ENCODE peak calls at places on chromosomes 13 and 19, in six cellular contexts. C is GM12892, Q is K562, G is H1, X is GM12878, M is HepG2. K is an unnamed sample.

GRCh38 chr13:25973576-25973975 is 78.2 kb downstream of the SHISA2 start:
- DNase-seq in C (no peak), G (no peak), X (no peak), Q (no peak), M (no peak), K (no peak)

GRCh38 chr13:36343766-36344165 is 2.4 kb downstream of the SPART start:
- DNase-seq in G (no peak), M (no peak), C (no peak), X (no peak), Q (peak), K (no peak)

GRCh38 chr19:2775556-2776430 is 7.3 kb downstream of the SGTA start:
- DNase-seq in Q (peak), X (no peak), G (no peak), M (peak), C (no peak), K (peak)

GRCh38 chr13:57992416-57992815 is 360.9 kb downstream of the PCDH17 start:
- DNase-seq in M (no peak), G (no peak), Q (no peak), X (no peak), C (no peak), K (no peak)

GRCh38 chr19:11378319-11379189 is 4.1 kb downstream of the SWSAP1 start:
- DNase-seq in X (no peak), Q (peak), M (peak), G (peak), C (no peak), K (no peak)

GRCh38 chr19:33214621-33215020 is 11.0 kb downstream of the SLC7A10 start:
- DNase-seq in M (peak), Q (peak), C (no peak), G (no peak), X (no peak), K (no peak)

GRCh38 chr13:45554604-45555109 is 60.9 kb downstream of the ERICH6B start:
- DNase-seq in M (no peak), Q (no peak), C (no peak), X (no peak), G (no peak), K (no peak)

GRCh38 chr13:50437252-50437651 is 406.2 kb downstream of the DLEU7 start:
- DNase-seq in G (no peak), X (no peak), M (no peak), Q (no peak), C (no peak), K (no peak)

GRCh38 chr19:37778613-37779138 is 710 bp downstream of the ZNF573 start:
- DNase-seq in G (no peak), Q (peak), M (peak), X (no peak), C (no peak), K (no peak)

GRCh38 chr19:38869160-38869835 is 8.8 kb downstream of the RINL start:
- DNase-seq in C (no peak), X (no peak), M (no peak), Q (no peak), G (peak), K (no peak)

GRCh38 chr19:751501-752341 is 809 bp downstream of the MISP start:
- DNase-seq in G (no peak), M (peak), X (no peak), Q (peak), C (no peak), K (no peak)

GRCh38 chr13:60584976-60585375 is 188.0 kb downstream of the TDRD3 start:
- DNase-seq in C (no peak), G (peak), M (no peak), X (no peak), Q (no peak), K (no peak)

GRCh38 chr19:40363128-40363527 is 14.6 kb downstream of the PLD3 start:
- DNase-seq in X (no peak), G (no peak), C (no peak), M (no peak), Q (peak), K (no peak)

GRCh38 chr13:49443327-49443688 is 556 bp downstream of the CAB39L start:
- DNase-seq in Q (peak), G (no peak), C (no peak), X (no peak), M (peak), K (no peak)

GRCh38 chr13:33080962-33081655 is 64.9 kb downstream of the KL start:
- DNase-seq in C (no peak), Q (no peak), M (no peak), G (no peak), X (no peak), K (no peak)

GRCh38 chr19:2529473-2529918 is 53.6 kb downstream of the GADD45B start:
- DNase-seq in M (peak), Q (peak), G (no peak), X (no peak), C (no peak), K (no peak)

GRCh38 chr13:21475115-21475514 is 16.0 kb upstream of the ZDHHC20 start:
- DNase-seq in G (no peak), Q (no peak), M (no peak), C (no peak), X (no peak), K (no peak)

GRCh38 chr19:1237027-1237659 is 662 bp downstream of the CBARP start:
- DNase-seq in C (no peak), Q (no peak), M (no peak), G (peak), X (no peak), K (no peak)

DNA sequence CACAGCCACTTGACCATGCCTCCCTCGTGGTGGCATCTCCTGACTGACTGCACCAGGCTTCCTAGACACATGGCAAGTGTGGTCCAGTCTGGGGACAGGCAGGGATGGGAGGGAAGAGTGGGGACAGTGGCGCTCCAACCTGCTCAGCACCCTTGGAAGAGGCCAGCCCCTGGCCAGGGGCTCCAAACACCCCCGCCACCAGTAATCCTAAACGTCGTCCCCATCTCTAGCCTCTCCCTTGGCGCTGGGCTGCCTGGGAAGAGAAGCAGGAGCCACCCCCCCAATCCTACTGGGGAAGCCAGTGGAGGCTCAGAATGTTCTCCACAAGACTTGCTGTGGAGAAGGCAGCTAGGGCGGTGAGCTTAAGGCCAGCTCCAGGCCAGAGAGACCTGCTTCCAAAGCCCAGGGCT is 2.7 kb downstream of the RPL36 start:
- DNase-seq in G (no peak), C (no peak), X (no peak), M (no peak), Q (peak), K (no peak)
- TF ChIP-seq POLR2AphosphoS5 in G (no peak), C (peak), X (no peak), M (no peak), Q (peak), K (no peak)

DNA sequence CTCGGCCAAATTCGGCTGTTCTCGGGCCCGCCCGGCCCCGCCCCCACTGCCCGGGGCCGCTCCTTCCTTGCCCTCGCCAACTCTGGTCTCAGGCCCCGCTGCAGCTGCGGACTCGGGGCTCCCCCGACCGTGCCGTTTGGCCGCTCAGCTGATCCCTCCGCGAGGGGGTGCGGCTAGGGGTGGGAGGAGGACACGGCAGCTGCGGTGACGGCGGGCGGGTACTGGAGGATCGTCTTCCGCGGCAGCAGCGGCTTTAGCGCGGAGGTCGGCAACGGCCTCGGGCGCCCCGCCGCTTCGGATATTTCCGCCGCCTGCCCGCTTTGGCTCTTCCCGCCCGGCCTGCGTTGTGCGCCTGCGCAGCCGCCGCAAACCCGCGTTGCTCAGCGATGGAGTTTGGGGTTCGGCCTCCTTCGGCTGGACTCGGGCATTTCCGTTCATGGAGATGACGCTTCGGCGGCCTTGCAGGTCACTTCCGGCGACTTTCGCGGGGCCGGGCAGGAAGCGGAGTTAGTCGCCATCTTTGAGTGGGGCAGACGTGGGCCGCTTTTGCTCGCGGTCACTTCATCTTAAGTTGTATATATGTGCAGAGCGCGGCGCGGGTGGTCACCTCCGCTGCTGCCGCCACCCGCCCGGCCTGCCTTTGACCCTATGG is 338 bp upstream of the UBE2M start:
- DNase-seq in G (peak), C (peak), X (peak), Q (peak), M (peak), K (peak)
- TF ChIP-seq POLR2A in G (peak), C (no peak), X (peak), Q (no peak), M (no peak), K (no peak)

DNA sequence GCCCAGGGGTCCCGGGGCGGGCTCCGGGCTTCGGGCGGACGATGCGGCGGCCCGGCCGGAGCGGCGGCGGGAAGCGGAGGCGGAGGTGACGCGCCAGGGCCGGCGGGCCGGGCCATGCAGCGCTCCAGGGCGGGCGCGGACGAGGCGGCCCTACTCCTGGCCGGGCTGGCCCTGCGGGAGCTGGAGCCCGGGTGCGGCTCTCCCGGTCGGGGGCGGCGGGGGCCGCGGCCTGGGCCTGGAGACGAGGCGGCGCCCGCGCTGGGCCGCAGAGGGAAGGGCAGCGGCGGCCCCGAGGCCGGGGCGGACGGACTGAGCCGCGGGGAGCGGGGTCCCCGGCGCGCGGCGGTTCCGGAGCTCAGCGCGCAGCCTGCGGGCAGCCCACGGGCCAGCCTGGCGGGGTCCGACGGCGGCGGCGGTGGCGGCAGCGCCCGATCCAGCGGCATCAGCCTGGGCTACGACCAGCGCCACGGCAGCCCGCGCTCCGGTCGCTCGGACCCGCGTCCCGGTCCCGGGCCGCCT is 362 bp downstream of the WTIP start:
- DNase-seq in G (peak), M (no peak), X (no peak), C (no peak), Q (no peak), K (no peak)
- TF ChIP-seq TAF1 in G (peak), M (no peak), X (no peak), C (no peak), Q (no peak), K (no peak)

DNA sequence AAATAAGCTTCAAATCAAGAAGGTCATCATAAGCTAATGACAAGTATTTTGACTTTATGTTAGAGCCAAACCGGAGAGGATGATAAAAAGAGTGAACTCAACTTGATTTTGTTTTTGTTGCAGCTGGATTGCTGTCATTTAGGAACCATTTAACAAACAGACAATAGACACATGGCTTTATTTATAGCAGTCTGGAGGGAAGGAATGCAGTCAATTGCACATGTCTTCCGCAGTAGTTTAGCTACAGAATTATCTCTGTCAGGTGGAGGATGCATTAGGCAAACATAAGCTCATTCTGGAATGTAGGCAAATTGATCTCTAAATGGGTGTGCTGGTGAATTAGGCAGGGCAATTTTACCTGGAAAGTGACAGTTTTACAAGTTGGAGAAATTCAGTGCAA is 318.1 kb downstream of the NDFIP2 start:
- DNase-seq in M (no peak), X (no peak), Q (no peak), C (no peak), G (no peak), K (no peak)
- TF ChIP-seq POLR2AphosphoS5 in M (no peak), X (no peak), Q (no peak), C (no peak), G (no peak), K (no peak)

GRCh38 chr19:45994989-45995714 is at the start of gene CCDC61:
- DNase-seq in G (peak), X (peak), Q (peak), C (peak), M (peak), K (peak)
- TF ChIP-seq POLR2A in G (peak), X (peak), Q (peak), C (peak), M (peak), K (peak)

DNA sequence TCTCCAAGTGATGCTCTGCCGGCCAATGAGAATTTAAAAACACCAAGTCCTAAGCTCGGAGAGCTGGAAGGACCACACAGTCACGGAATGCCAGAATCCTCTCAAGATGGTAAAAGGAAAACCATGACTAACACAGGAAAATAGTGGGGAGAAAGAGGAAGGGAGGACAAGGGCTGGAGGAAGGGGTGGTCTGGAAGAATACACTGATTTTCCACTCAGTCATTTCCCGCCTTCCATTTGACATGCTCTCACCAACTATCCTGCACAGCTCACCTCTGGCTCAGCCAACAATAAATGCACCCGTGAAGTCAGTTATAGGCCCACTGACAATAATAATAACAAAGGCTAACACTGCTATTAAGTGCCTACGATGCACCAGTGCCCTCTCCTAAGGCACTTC is 31.5 kb downstream of the SLC7A1 start:
- DNase-seq in G (no peak), M (no peak), X (no peak), Q (no peak), C (no peak), K (no peak)
- TF ChIP-seq TAF1 in G (no peak), M (no peak), X (no peak), Q (no peak), C (no peak), K (no peak)

DNA sequence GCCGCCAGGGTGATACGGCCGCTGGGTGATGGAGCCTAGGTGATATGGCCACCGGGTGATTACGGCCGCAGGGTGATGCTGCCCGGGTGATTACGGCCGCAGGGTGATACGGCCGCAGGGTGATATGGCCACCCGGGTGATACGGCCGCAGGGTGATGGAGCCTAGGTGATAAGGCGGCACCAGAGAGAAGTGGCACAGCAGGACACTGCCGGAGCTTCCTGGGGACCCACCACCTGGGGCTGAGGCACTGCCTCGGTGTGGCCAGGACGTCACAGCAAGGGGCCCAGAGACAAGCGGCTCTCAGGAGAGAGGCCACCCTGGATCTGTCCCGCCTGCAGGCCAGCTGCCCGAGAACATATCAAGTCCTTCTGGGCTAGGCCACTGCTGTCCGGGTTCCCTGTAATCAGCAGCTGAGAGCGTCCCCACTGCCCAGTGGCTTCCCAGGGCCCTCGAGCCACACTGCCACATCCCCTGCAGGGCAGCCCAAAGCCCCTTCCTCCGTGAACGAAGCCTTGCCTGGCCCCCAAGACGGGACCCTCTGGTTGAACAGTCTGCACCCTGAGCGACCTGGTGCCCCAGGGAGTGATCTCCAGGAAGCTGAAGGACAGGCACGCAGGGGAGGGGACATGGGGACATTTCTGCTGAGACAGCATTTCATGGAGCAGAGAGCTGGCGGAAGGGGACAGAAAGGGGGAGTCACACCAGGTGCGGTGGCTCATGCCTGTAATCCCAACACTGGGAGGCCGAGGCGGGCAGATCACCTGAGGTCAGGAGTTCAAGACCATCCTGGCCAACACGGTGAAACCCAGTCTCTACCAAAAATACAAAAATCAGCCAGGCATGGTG is 22.1 kb downstream of the ZNF787 start:
- DNase-seq in C (no peak), M (no peak), Q (no peak), G (no peak), X (no peak), K (no peak)
- TF ChIP-seq POLR2AphosphoS5 in C (no peak), M (no peak), Q (no peak), G (no peak), X (no peak), K (no peak)

DNA sequence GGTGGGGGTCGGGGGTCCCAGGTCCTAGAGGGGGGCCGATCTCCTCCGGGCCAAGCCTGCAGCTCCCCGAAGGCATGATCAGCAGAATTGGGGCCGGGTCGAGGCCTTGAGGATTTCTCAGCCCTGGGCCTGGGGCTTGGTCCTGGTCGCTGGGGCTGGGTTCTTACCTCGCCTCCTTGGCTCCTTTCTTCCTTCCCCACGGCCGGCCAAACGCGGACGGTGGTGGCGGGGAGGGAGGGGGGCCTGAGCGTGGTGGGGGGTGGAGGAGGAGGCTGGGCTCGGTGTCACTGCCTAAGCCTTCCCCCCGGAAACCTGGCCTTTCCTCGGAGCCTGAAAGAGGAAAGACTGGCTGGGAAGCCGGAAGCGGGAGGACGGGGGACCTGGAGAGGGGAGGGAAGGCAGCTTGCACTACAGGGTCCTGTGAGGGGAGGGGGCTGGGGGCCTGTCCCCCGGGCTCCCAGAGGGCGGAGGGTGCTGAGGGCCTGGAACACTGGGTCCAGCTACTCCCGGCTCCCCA is at the start of gene ZNF579:
- DNase-seq in G (peak), X (peak), C (peak), M (peak), Q (peak), K (peak)
- TF ChIP-seq POLR2A in G (no peak), X (peak), C (peak), M (no peak), Q (peak), K (peak)